ENCODE peak calls at places on chromosomes 16 and 17, in nine cellular contexts. X, T, F, M, L, H, Z, U and E are unnamed samples. For H3K9me3, the result is how much of the 10 kb centered on the place peaks cover.

GRCh38 chr16:945271-946047 is 25.3 kb downstream of the LMF1 start:
- DNase-seq in X (no peak), T (no peak), F (no peak), M (no peak), L (no peak), H (no peak), Z (no peak), U (no peak), E (no peak)

GRCh38 chr17:47239663-47240374 is 13.8 kb upstream of the ITGB3 start:
- DNase-seq in X (peak), T (peak), F (no peak), M (peak), L (peak), H (peak), Z (no peak), U (peak), E (no peak)

GRCh38 chr16:86076606-86077005 is 177.6 kb downstream of the IRF8 start:
- DNase-seq in X (no peak), T (no peak), F (no peak), M (no peak), L (no peak), H (peak), Z (no peak), U (no peak), E (no peak)

GRCh38 chr16:59604331-59604730 is 870.2 kb upstream of the GOT2 start:
- DNase-seq in X (no peak), T (no peak), F (no peak), M (no peak), L (no peak), H (no peak), Z (no peak), U (no peak), E (no peak)

GRCh38 chr17:63760771-63761539 is 12.4 kb downstream of the CCDC47 start:
- DNase-seq in X (no peak), T (no peak), F (peak), M (no peak), L (no peak), H (no peak), Z (no peak), U (no peak), E (no peak)

GRCh38 chr17:64385187-64386083 is 5.2 kb downstream of the PECAM1 start:
- DNase-seq in X (peak), T (peak), F (peak), M (peak), L (peak), H (peak), Z (peak), U (peak), E (no peak)

GRCh38 chr17:7935859-7936258 is 3.9 kb downstream of the CNTROB start:
- DNase-seq in X (no peak), T (no peak), F (no peak), M (no peak), L (no peak), H (no peak), Z (no peak), U (no peak), E (no peak)

GRCh38 chr17:81804559-81805399 is 829 bp downstream of the GCGR start:
- DNase-seq in X (no peak), T (no peak), F (no peak), M (no peak), L (no peak), H (peak), Z (no peak), U (no peak), E (no peak)

GRCh38 chr17:38361700-38362465 is 10.2 kb downstream of the SOCS7 start:
- DNase-seq in X (no peak), T (no peak), F (no peak), M (no peak), L (no peak), H (no peak), Z (no peak), U (no peak), E (no peak)

GRCh38 chr16:27551046-27551445 is 1.1 kb downstream of the KATNIP start:
- DNase-seq in X (no peak), T (no peak), F (no peak), M (no peak), L (no peak), H (no peak), Z (no peak), U (no peak), E (no peak)

GRCh38 chr17:40791116-40791515 is 8.6 kb downstream of the KRT28 start:
- DNase-seq in X (no peak), T (no peak), F (no peak), M (no peak), L (peak), H (no peak), Z (no peak), U (no peak), E (no peak)

GRCh38 chr17:75619506-75620431 is 13.5 kb upstream of the SMIM5 start:
- DNase-seq in X (peak), T (no peak), F (no peak), M (no peak), L (no peak), H (peak), Z (no peak), U (peak), E (no peak)

GRCh38 chr16:80968386-80969113 is 38.1 kb downstream of the CMC2 start:
- DNase-seq in X (no peak), T (no peak), F (no peak), M (no peak), L (no peak), H (no peak), Z (no peak), U (no peak), E (no peak)

GRCh38 chr16:79392081-79392480 is 208.5 kb downstream of the MAF start:
- DNase-seq in X (no peak), T (no peak), F (no peak), M (no peak), L (no peak), H (no peak), Z (no peak), U (no peak), E (no peak)

GRCh38 chr16:69833791-69834282 is 71.7 kb downstream of the WWP2 start:
- DNase-seq in X (no peak), T (no peak), F (no peak), M (peak), L (no peak), H (peak), Z (no peak), U (no peak), E (no peak)

GRCh38 chr17:31509805-31510177 is 118.3 kb downstream of the RAB11FIP4 start:
- DNase-seq in X (no peak), T (no peak), F (no peak), M (no peak), L (no peak), H (no peak), Z (no peak), U (no peak), E (no peak)

GRCh38 chr17:7138800-7139381 is 24.3 kb upstream of the ASGR2 start:
- DNase-seq in X (no peak), T (no peak), F (no peak), M (no peak), L (no peak), H (no peak), Z (no peak), U (no peak), E (no peak)

GRCh38 chr17:78234261-78234865 is 2.9 kb downstream of the TMEM235 start:
- DNase-seq in X (no peak), T (no peak), F (no peak), M (no peak), L (no peak), H (no peak), Z (no peak), U (no peak), E (no peak)

GRCh38 chr17:18981642-18982424 is 22.7 kb downstream of the FAM83G start:
- DNase-seq in X (no peak), T (no peak), F (no peak), M (peak), L (no peak), H (peak), Z (no peak), U (no peak), E (no peak)

GRCh38 chr16:14302399-14303181 is 231.5 kb downstream of the MRTFB start:
- DNase-seq in X (peak), T (no peak), F (no peak), M (peak), L (no peak), H (no peak), Z (no peak), U (no peak), E (no peak)

GRCh38 chr17:75720656-75721462 is at the start of gene ITGB4:
- DNase-seq in X (no peak), T (no peak), F (peak), M (peak), L (no peak), H (peak), Z (peak), U (no peak), E (peak)

GRCh38 chr17:66446419-66446818 is 144.0 kb downstream of the PRKCA start:
- DNase-seq in X (no peak), T (no peak), F (no peak), M (no peak), L (no peak), H (no peak), Z (no peak), U (no peak), E (no peak)

GRCh38 chr17:28547623-28548416 is 4.6 kb downstream of the UNC119 start:
- DNase-seq in X (peak), T (peak), F (peak), M (peak), L (peak), H (peak), Z (peak), U (no peak), E (peak)

GRCh38 chr17:74514632-74515035 is 16.6 kb downstream of the CD300LB start:
- DNase-seq in X (no peak), T (peak), F (no peak), M (no peak), L (no peak), H (no peak), Z (no peak), U (no peak), E (no peak)

GRCh38 chr16:27463741-27464662 is 62.0 kb downstream of the IL21R start:
- DNase-seq in X (peak), T (no peak), F (no peak), M (no peak), L (no peak), H (no peak), Z (peak), U (no peak), E (peak)

GRCh38 chr16:13919330-13919682 is 648 bp upstream of the ERCC4 start:
- DNase-seq in X (no peak), T (no peak), F (no peak), M (no peak), L (peak), H (peak), Z (no peak), U (no peak), E (no peak)

GRCh38 chr17:77400445-77400870 is 259.7 kb downstream of the SEC14L1 start:
- DNase-seq in X (peak), T (no peak), F (no peak), M (no peak), L (no peak), H (no peak), Z (peak), U (no peak), E (peak)

GRCh38 chr17:67994827-67995567 is 1.3 kb downstream of the C17orf58 start:
- DNase-seq in X (no peak), T (peak), F (no peak), M (no peak), L (no peak), H (peak), Z (no peak), U (no peak), E (no peak)

GRCh38 chr17:14910916-14911315 is 354.2 kb downstream of the PMP22 start:
- DNase-seq in X (no peak), T (no peak), F (no peak), M (no peak), L (no peak), H (no peak), Z (no peak), U (no peak), E (no peak)

GRCh38 chr17:58381124-58381838 is 29.3 kb upstream of the SUPT4H1 start:
- DNase-seq in X (no peak), T (no peak), F (no peak), M (no peak), L (no peak), H (peak), Z (no peak), U (no peak), E (no peak)

GRCh38 chr17:75610103-75610984 is 22.7 kb downstream of the MYO15B start:
- DNase-seq in X (peak), T (no peak), F (no peak), M (peak), L (no peak), H (no peak), Z (no peak), U (no peak), E (no peak)

GRCh38 chr17:79706931-79707382 is 23.8 kb upstream of the ENPP7 start:
- DNase-seq in X (no peak), T (no peak), F (no peak), M (peak), L (no peak), H (no peak), Z (no peak), U (no peak), E (no peak)

DNA sequence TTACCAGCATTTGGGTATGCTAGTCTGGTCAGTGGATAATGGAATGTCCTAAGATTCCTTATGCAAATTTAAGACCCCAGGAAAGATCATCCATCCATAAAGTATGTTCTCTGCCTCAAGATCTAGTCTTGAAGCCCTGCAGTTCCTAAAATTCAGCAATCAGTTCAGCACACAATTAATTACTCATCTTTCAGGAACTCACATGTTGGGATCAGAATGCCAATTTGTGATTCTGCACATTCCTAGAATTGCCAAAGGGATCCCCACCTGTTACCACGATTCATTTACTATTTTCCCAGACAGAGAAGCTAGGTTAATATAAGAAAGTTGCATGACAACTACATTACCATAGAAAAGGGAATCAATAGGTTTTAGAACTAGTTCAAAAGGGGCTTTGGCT is 3.2 kb downstream of the OR2C1 start:
- DNase-seq in X (no peak), T (no peak), F (no peak), M (no peak), L (no peak), H (no peak), Z (no peak), U (no peak), E (no peak)
- H3K9me3 ChIP-seq in X (under half), T (under half), F (under half), M (under half), L (under half), H (under half), Z (under half), U (under half), E (under half)

DNA sequence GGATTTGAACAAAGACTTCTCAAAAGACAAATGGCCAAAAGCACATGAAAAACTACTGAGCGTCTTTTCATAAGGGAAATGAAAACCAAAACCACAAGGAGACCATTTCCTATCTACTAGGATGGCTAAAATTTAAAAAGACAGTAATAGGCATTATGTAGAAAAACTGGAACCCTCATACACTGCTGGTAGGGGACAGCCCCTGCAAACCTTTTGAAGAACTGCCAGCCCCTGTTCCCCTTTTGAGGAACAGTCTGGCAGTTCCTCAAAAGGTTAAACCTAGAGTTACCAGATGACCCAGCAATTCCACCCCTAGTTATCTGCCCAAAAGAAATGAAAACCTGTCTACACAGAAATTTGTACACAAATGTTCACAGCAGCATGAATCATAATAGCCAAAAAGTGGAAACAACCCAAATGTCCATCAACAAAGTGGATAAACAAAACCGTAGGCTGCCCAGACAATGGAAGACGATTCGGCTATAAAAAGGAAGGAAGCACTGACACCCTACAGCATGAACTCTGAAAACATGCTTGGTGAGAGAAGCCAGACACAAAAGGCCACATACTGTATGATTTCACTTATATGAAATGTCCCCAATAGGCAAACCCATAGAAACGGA is 22.9 kb downstream of the CDIP1 start:
- DNase-seq in X (no peak), T (no peak), F (no peak), M (no peak), L (no peak), H (no peak), Z (no peak), U (no peak), E (no peak)
- H3K27ac ChIP-seq in X (peak), T (no peak), F (peak), M (peak), L (peak), H (no peak), Z (peak), U (no peak), E (peak)

GRCh38 chr17:17661834-17662233 is 19.4 kb upstream of the RAI1 start:
- DNase-seq in X (no peak), T (no peak), F (no peak), M (no peak), L (no peak), H (no peak), Z (no peak), U (no peak), E (no peak)
- TF ChIP-seq CTCF in X (no peak), T (no peak), F (no peak), M (no peak), L (no peak), H (no peak), Z (no peak), U (peak), E (no peak)

DNA sequence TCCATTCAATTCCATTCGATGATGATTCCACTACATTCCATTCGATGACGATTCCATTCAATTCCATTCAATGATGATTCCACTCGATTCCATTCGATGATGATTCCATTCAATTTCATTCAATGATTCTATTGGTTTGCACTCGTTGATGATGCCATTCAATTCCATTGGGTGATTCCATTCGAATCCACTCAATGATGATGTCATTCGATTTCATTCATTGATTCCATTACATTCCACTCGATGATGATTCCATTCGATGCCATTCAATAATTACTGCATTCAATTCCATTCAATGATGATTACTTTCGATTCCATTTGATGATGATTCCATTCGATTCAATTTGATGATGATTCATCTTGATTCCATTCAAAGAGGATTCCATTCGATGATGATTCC is 1299.4 kb downstream of the TP53TG3F start:
- DNase-seq in X (no peak), T (no peak), F (no peak), M (no peak), L (no peak), H (no peak), Z (no peak), U (no peak), E (no peak)
- H3K9me3 ChIP-seq in X (half or more), T (under half), F (under half), M (under half), L (half or more), H (under half), Z (under half), U (under half), E (half or more)

DNA sequence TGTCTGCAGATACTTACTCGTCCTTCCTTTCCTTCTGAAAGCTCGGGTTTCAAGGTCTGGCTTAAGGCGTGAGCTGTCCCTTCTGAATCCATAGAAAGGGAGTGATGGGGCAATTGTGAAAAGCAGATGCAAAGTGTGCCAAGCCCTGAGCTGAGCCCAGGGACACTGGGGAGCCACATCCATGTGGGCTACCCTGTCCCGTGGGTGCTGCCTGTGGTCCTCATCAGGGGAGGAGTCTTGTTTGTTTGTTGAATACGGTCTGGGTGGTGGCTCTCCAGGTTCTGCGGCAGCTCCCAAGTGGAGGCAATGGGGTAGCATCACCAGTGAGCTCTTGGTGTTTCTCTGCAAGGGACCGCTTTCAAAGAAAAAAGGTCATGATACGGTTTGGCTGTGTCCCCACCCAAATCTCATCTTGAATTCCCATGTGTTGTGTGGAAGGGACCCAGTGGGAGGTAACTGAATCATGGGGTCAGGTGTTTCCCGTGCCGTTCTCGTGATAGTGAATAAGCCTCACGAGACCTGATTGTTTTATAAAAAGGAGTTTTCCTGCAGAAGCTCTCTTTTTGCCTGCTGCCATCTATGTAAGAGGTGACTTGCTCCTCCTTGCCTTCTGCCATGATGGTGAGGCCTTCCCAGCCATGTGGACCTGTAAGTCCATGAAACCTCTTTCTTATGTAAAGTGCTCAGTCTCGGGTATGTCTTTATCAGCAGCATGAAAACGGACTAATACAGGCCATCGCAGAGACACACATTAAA is 1.0 kb upstream of the ALG1 start:
- DNase-seq in X (no peak), T (no peak), F (peak), M (no peak), L (no peak), H (no peak), Z (no peak), U (no peak), E (no peak)
- H3K27ac ChIP-seq in X (no peak), T (peak), F (peak), M (peak), L (peak), H (peak), Z (peak), U (no peak), E (peak)